ENCODE peak calls at places on chromosomes 5 and 9, in nine cellular contexts. X is lower lobe of right lung; B is CD8-positive, alpha-beta T cell; T is ovary; O is OCI-LY7; W is effector memory CD4-positive, alpha-beta T cell; F is body of pancreas; R is neuronal stem cell; Q is cardiac muscle cell. N is an unnamed sample. For H3K4me1, the result is how much of the 10 kb centered on the place peaks cover.

GRCh38 chr5:979100-979817 is 29.3 kb upstream of the NKD2 start:
- DNase-seq in T (no peak), R (no peak), B (no peak), F (no peak), X (no peak), O (no peak), W (no peak), Q (no peak), N (no peak)

GRCh38 chr5:1120236-1120999 is 8.6 kb upstream of the SLC12A7 start:
- DNase-seq in W (no peak), O (no peak), F (no peak), Q (no peak), R (no peak), X (no peak), B (no peak), T (no peak), N (no peak)

GRCh38 chr9:21326526-21327139 is 8.6 kb downstream of the KLHL9 start:
- DNase-seq in Q (peak), W (no peak), R (peak), X (no peak), B (no peak), F (no peak), O (peak), T (no peak), N (no peak)

GRCh38 chr5:138760448-138761110 is 7.4 kb downstream of the CTNNA1 start:
- DNase-seq in B (no peak), W (no peak), R (no peak), X (no peak), O (no peak), F (no peak), T (no peak), Q (no peak), N (no peak)

GRCh38 chr9:94945191-94946144 is 219.0 kb downstream of the AOPEP start:
- DNase-seq in Q (no peak), W (no peak), T (peak), F (peak), R (no peak), B (no peak), O (no peak), X (no peak), N (no peak)

GRCh38 chr9:122226758-122227575 is 1.8 kb downstream of the LHX6 start:
- DNase-seq in F (no peak), O (no peak), R (no peak), W (no peak), T (no peak), Q (peak), B (no peak), X (no peak), N (no peak)

GRCh38 chr9:73199448-73199847 is 47.8 kb downstream of the ANXA1 start:
- DNase-seq in O (no peak), F (no peak), Q (no peak), R (no peak), B (no peak), W (no peak), X (no peak), T (no peak), N (no peak)

GRCh38 chr9:111161015-111161415 is 122.7 kb upstream of the LPAR1 start:
- DNase-seq in Q (no peak), W (no peak), T (no peak), X (no peak), R (no peak), O (no peak), B (no peak), F (no peak), N (no peak)

GRCh38 chr5:139268364-139269202 is 25.0 kb upstream of the MATR3 start:
- DNase-seq in T (no peak), B (no peak), Q (no peak), O (no peak), R (no peak), F (no peak), X (no peak), W (no peak), N (no peak)

GRCh38 chr5:154794525-154795234 is 39.5 kb downstream of the LARP1 start:
- DNase-seq in X (no peak), B (no peak), R (no peak), F (no peak), Q (no peak), T (no peak), O (no peak), W (no peak), N (no peak)

GRCh38 chr5:89128097-89128496 is 245.1 kb upstream of the MEF2C start:
- DNase-seq in R (no peak), B (no peak), O (no peak), F (no peak), T (no peak), X (no peak), Q (peak), W (no peak), N (no peak)
- H3K27ac ChIP-seq in R (no peak), B (no peak), O (no peak), F (no peak), T (no peak), X (no peak), Q (peak), W (no peak), N (no peak)

DNA sequence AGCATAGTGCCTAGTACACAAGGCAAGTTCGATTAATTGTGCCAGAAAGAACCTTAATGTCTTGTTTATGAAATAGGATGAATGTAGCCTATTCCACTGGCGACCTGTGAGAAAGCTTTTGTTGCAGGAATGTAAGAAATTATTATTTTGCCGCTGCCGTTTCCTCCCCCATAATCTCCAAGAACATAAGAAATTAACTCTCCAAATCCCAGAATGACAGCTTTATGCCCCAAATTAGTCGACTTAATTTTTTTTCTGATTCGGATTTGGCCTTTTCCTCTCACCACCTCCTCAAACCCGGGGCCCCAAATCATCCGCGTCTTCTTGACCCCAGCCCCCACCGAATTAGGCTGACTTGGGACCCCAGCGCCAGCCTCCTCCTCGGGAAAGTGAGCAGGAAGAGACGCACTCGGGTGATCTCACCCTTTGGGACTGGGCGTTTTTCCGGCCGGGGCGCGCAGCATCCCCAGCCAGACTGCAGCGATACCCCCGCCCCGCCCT is 685 bp upstream of the SPTAN1 start:
- DNase-seq in Q (no peak), B (no peak), F (no peak), R (no peak), X (no peak), O (no peak), W (no peak), T (no peak), N (no peak)
- H3K4me1 ChIP-seq in Q (under half), B (under half), F (under half), R (under half), X (half or more), O (under half), W (half or more), T (under half), N (under half)

GRCh38 chr5:56698463-56699381 is 116.6 kb upstream of the MAP3K1 start:
- DNase-seq in T (no peak), X (no peak), R (no peak), O (no peak), B (no peak), W (no peak), F (peak), Q (peak), N (no peak)

GRCh38 chr5:56700711-56701110 is 114.6 kb upstream of the MAP3K1 start:
- DNase-seq in W (no peak), O (peak), Q (no peak), R (no peak), X (no peak), B (no peak), T (no peak), F (no peak), N (no peak)

GRCh38 chr5:56699588-56699987 is 115.8 kb upstream of the MAP3K1 start:
- DNase-seq in Q (no peak), B (no peak), X (no peak), R (no peak), F (no peak), T (no peak), W (no peak), O (no peak), N (no peak)

GRCh38 chr5:56693220-56693579 is 122.1 kb upstream of the MAP3K1 start:
- DNase-seq in T (no peak), W (no peak), Q (no peak), X (no peak), O (no peak), B (no peak), R (no peak), F (no peak), N (no peak)

DNA sequence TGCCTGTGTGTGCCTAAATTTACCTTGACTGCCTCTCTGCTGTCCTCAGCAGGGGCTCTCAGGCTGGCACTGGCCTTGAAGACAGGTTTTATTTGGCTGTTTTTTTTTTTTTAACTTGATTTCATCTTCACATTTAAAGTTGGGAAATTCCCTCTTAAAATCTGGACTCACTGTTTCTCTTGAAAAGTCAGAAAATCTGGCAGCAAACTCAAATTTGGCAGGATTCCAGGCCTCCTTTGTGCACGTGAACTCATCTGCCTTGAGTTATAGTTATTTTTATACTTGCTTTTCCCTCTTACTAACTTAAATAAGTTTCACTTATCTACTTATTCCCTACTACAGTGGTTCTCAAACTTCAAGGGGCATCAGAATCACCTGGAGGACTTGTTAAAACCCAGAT is 118.4 kb upstream of the MAP3K1 start:
- DNase-seq in B (no peak), T (peak), X (no peak), F (no peak), Q (no peak), R (no peak), O (no peak), W (no peak), N (no peak)
- H3K27ac ChIP-seq in B (no peak), T (no peak), X (no peak), F (no peak), Q (no peak), R (no peak), O (no peak), W (no peak), N (no peak)

DNA sequence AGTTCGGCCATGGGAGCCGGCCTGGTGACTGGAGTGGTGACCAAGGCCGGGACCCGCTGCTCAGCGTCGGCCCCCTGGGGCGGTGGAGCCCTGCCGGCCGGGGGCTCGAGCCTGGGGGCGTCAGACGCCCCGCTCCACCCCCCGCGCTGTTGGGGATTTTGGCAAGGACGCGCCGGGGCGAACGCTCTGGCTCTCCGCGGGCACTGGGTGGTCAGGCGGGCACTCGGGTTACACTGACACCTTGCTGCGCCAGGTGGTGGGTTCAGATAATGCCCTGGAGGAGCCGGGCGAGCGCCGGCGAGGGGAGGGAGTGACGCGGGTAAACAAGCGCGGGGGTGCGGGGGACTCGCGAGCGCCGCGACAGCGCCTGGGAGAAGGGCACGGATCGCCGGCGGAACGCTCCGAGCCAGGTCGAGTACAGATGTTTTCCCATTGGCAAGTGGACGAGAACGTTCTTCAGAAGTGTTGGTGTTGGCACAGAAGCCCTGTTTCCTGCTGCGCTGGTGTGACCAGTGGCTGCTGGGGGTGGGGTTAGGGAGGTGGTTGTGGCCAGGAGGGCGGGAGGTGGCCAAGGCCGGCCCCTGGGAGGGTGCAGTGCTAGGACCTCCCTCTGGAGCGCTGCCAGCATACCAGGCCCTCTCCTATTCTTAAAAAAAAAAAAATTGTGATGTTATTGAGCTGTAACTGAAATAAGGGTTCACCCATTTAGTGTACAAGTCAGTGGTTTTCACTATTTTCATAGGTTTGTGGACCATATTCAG is 773 bp downstream of the SQSTM1 start:
- DNase-seq in F (peak), Q (peak), W (peak), T (peak), O (peak), R (no peak), B (peak), X (peak), N (peak)
- H3K4me1 ChIP-seq in F (half or more), Q (under half), W (under half), T (under half), O (under half), R (under half), B (under half), X (half or more), N (half or more)

DNA sequence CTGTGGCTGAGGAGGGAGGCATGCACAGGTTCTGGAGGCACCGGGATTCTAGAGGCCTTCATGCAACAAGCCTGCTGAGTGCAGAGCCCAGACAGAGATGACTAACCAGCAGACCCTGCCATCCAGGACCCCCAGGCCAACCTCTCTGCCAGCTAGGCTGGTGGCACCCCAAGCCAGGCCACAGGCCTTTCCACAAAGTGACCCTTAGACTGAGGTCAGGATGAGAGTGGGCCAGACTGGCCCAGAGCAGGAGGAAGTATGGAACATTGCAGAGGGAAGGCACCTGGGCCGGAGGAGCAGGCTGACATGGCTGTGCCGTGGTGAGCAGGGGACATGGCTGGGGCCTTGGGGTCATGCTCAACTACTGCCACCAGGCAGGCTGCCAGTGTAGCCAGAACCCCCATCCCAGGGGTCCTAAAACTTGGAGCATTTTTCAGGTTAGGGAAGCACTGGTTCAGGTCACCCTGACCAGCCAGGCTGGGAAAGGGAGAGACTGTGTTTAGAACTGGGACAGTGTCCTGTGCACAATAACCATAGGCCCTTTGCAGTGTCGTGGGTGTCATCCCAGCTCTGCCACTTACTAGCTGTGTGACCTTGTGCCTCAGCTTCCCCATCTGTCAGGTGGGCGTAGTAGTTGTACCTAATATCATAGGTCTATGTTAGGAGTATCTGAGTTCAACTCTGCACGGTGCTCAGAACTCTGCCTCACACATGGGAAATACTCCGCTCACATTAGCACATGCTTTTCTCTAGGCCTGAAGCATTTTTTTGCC is 17.3 kb downstream of the TCF7 start:
- DNase-seq in W (no peak), T (no peak), F (no peak), R (no peak), O (no peak), Q (no peak), X (peak), B (peak), N (peak)
- H3K27ac ChIP-seq in W (peak), T (no peak), F (no peak), R (no peak), O (no peak), Q (no peak), X (peak), B (peak), N (peak)

GRCh38 chr9:92735907-92736600 is 28.6 kb downstream of the BICD2 start:
- DNase-seq in R (no peak), X (no peak), B (no peak), F (no peak), O (no peak), W (no peak), Q (no peak), T (no peak), N (no peak)

GRCh38 chr9:92734931-92735906 is 29.4 kb downstream of the BICD2 start:
- DNase-seq in X (no peak), B (no peak), F (no peak), O (peak), R (no peak), T (no peak), Q (no peak), W (no peak), N (peak)

GRCh38 chr9:92738661-92739081 is 26.0 kb downstream of the BICD2 start:
- DNase-seq in O (no peak), Q (no peak), W (no peak), R (no peak), T (no peak), B (no peak), X (no peak), F (no peak), N (peak)

GRCh38 chr9:92737611-92738299 is 26.9 kb downstream of the BICD2 start:
- DNase-seq in F (no peak), X (no peak), R (no peak), Q (no peak), O (no peak), T (no peak), W (no peak), B (no peak), N (peak)

DNA sequence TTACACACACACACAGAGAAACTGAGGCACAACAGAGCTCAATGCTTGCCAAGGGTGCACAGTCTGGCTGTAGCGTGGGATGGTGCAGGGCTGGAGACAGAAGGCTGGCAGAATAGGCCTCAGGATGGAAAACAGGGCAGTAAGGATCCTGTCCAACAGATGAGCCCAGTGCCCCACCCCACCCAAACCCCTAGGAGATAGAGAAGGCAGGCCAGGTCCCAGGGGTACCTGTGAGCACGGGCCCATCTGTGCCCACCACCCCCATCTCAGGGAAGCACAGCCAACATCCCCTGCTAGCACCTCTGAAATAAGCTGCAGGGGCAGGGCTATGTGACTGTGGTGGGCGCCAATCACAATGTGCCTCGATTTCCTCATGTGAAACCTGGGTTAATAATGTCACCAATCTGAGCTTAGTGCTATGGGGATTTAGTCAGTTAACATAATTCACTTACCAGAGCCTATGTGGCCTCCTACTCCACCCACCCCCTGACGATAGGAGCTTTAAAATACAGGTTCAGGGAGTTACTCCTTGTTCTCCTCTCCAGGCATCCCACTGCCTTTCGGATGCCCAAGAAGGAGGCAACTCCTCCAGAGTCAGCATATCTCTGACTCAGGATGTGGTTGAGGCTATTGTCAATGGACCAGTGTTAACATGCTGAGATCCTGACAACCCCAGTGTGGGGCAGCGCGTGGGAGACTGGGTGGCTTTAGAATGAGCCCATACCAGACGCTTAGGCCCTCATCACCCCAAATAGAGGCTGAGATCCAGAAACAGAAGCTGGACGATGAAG is 27.6 kb downstream of the BICD2 start:
- DNase-seq in W (no peak), R (no peak), O (no peak), Q (no peak), F (no peak), B (no peak), T (no peak), X (no peak), N (peak)
- H3K4me1 ChIP-seq in W (under half), R (under half), O (half or more), Q (under half), F (under half), B (under half), T (under half), X (half or more), N (under half)

GRCh38 chr9:127319366-127320121 is 55.0 kb downstream of the GARNL3 start:
- DNase-seq in F (no peak), R (no peak), X (no peak), O (peak), B (no peak), Q (no peak), T (no peak), W (no peak), N (no peak)

GRCh38 chr9:127314911-127315310 is 50.3 kb downstream of the GARNL3 start:
- DNase-seq in X (no peak), R (no peak), F (no peak), B (no peak), O (no peak), Q (no peak), W (no peak), T (no peak), N (no peak)

GRCh38 chr9:127318651-127319167 is 54.1 kb downstream of the GARNL3 start:
- DNase-seq in W (no peak), F (no peak), R (no peak), X (no peak), Q (peak), O (no peak), B (no peak), T (no peak), N (no peak)

GRCh38 chr9:127320122-127320378 is 55.5 kb downstream of the GARNL3 start:
- DNase-seq in W (no peak), F (no peak), B (no peak), Q (no peak), X (no peak), T (no peak), R (no peak), O (no peak), N (no peak)

DNA sequence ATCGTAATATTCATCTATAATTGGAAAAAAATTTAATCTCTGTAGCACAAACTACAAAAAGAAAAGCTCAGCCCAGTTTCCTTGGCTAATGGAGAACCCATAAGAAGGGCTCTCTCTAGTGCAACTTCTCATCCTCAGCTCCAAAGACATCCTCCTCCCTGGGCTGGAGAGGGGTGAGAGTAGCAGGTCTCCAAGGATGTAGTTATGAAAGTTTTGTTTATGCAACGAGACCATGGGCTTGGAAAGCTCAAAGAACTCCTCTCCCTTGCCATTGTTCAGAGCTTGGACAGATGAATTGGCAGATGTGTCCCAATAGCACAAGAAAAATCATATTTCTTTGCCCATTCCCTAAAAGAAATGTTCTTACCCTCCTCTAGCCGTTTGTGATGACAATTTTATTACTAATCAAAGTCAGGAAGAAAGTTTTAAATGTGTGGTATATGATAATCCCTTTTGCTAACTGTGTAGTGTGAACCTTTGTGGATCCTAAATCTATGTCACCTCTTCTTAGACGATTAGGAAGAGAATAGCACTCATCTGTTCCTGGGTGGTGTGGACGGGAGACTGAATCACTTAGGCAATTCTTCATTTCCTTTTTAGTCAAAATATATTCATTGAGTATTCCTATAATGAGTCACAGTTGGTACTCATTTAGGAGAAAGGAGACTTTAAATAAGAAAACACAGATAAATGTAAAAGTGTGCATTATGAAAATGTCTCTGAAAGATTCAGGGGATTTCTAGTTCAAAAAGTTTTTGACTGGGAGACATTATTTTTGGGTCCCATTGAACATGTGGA is 52.2 kb downstream of the GARNL3 start:
- DNase-seq in X (no peak), O (no peak), F (no peak), B (no peak), W (no peak), T (no peak), Q (no peak), R (no peak), N (no peak)
- H3K27ac ChIP-seq in X (no peak), O (no peak), F (no peak), B (no peak), W (no peak), T (no peak), Q (no peak), R (no peak), N (no peak)

N was measured in upper lobe of right lung.